ENCODE peak calls at places on chromosome 20, in five cellular contexts. W is mesothelial cell of epicardium, R is Calu3, C is type B pancreatic cell, M is Panc1. V is an unnamed sample.

GRCh38 chr20:53322651-53323050 is 271.0 kb downstream of the ZNF217 start:
- DNase-seq in W (no peak), R (no peak), C (no peak), M (no peak), V (no peak)

GRCh38 chr20:49937023-49937929 is 1.1 kb downstream of the RNF114 start:
- DNase-seq in W (no peak), R (peak; percentile 10), C (no peak), M (no peak), V (no peak)

GRCh38 chr20:16385462-16385861 is 187.8 kb downstream of the KIF16B start:
- DNase-seq in W (no peak), R (no peak), C (no peak), M (no peak), V (no peak)

GRCh38 chr20:33674294-33675126 is at the start of gene NECAB3:
- DNase-seq in W (peak; percentile 73), R (peak; percentile 95), C (peak; percentile 92), M (no peak), V (peak; percentile 83)

GRCh38 chr20:36573798-36574277 is 441 bp downstream of the TGIF2 start:
- DNase-seq in W (peak; percentile 40), R (peak; percentile 46), C (peak; percentile 77), M (no peak), V (peak; percentile 58)

GRCh38 chr20:48791666-48792071 is 36.1 kb downstream of the PREX1 start:
- DNase-seq in W (no peak), R (no peak), C (no peak), M (no peak), V (no peak)

GRCh38 chr20:20711413-20711812 is 1.0 kb downstream of the RALGAPA2 start:
- DNase-seq in W (no peak), R (no peak), C (no peak), M (no peak), V (no peak)

GRCh38 chr20:47352332-47353223 is 3.9 kb downstream of the ZMYND8 start:
- DNase-seq in W (no peak), R (peak; percentile 47), C (no peak), M (no peak), V (no peak)

GRCh38 chr20:64114356-64114971 is 7.1 kb upstream of the NPBWR2 start:
- DNase-seq in W (no peak), R (no peak), C (no peak), M (no peak), V (peak; percentile 16)

GRCh38 chr20:21941941-21942805 is 236.7 kb downstream of the PAX1 start:
- DNase-seq in W (no peak), R (no peak), C (no peak), M (no peak), V (no peak)

DNA sequence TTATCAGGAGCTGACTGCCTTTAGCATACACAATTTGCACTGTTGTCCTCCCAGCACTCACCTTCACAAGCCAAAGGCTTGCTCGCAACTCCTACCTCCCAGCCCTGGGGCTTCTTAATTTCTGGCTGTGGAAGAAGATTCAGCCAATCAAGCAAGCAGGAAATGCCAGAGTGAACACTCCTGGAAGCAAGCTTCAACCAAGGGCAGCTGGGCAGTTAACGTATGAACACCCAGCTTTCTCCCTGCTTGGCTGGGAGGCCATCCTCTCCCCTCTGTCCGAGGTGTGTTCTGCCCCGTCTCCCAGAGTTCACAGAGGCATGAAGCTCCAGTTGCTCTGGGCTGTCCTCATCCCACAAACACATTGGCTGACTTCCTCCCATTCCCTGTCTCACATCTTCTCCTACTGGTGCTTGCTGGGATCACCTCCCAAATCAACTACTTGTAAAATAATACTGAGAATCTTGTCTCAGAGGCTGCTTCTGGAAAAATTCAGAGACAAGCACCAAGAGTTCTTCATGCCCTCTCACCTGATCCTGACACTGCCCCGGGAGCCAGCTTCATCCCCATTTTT is 15.3 kb upstream of the SRSF6 start:
- DNase-seq in W (no peak), R (no peak), C (no peak), M (no peak), V (no peak)
- TF ChIP-seq CTCF in W (no peak), R (no peak), C (peak; percentile 39), M (peak; percentile 31), V (no peak)

DNA sequence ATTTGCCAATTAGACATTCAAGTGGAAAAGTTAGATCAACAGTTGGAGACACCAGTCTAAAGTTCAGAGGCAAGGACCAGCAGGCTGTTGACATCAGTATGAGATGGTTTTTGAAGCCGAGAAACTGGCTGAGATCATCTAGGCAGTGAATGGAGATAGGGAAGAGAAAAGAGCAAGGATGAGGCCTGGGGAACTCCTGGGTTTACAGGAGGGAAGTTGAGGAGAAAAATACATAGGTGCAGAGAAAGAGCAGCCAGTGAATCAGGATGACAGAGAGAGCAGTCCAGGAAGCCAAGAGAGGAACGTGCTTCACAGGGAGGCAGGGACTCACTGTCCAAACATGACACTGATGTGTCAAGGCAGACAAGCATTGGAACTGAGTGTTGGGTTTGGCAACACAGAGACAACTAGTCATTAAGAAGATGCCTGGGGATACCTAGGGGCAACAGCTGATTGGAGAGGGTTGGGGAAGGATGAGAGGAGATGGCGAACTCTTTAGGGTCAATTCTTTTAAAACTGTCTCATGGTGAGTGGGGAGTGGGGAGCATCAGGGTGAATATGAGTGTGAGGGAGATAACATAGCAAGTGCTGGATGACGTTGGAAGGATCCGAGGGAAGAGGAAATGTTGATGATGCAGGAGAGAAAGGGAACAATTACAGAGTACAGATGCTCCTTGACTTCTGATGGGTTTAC is 13.2 kb upstream of the SALL4 start:
- DNase-seq in W (no peak), R (no peak), C (no peak), M (no peak), V (no peak)
- TF ChIP-seq CTCF in W (no peak), R (no peak), C (no peak), M (no peak), V (no peak)

GRCh38 chr20:59207235-59207634 is 43.6 kb downstream of the ZNF831 start:
- DNase-seq in W (no peak), R (no peak), C (no peak), M (no peak), V (no peak)
- TF ChIP-seq CTCF in W (no peak), R (no peak), C (no peak), M (no peak), V (no peak)

GRCh38 chr20:17807670-17808069 is 107.9 kb downstream of the BANF2 start:
- DNase-seq in W (no peak), R (no peak), C (no peak), M (no peak), V (no peak)
- TF ChIP-seq CTCF in W (no peak), R (no peak), C (no peak), M (no peak), V (no peak)

GRCh38 chr20:60037120-60037499 is 78.9 kb downstream of the CDH26 start:
- DNase-seq in W (no peak), R (peak; percentile 44), C (no peak), M (no peak), V (no peak)
- TF ChIP-seq CTCF in W (no peak), R (no peak), C (peak; percentile 30), M (no peak), V (no peak)

GRCh38 chr20:7897965-7898364 is 42.3 kb downstream of the HAO1 start:
- DNase-seq in W (no peak), R (no peak), C (no peak), M (no peak), V (no peak)
- TF ChIP-seq CTCF in W (no peak), R (no peak), C (no peak), M (no peak), V (no peak)

GRCh38 chr20:45994761-45995160 is 13.9 kb upstream of the MMP9 start:
- DNase-seq in W (no peak), R (no peak), C (no peak), M (no peak), V (no peak)
- TF ChIP-seq CTCF in W (no peak), R (no peak), C (no peak), M (no peak), V (no peak)

DNA sequence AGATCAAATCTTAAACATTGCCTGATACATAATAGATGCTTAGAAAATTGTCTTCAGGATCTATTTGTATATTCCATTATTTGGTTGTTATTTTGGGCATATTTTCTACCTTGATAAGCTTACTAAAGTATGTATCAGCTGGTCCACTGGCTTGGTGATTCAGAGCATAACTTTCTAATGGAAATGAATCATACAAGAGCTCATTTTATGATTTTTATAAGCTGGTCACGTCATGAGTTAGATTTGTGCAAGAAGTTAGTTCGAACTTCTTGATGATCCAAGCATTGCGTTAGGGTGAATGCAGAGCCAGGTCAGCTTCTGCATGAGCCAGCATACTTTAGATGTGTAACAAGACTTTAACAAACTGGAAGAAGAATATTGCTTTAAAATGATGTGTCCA is 144.5 kb upstream of the FLRT3 start:
- DNase-seq in W (no peak), R (no peak), C (no peak), M (no peak), V (no peak)
- TF ChIP-seq CTCF in W (no peak), R (no peak), C (no peak), M (no peak), V (no peak)